ENCODE peak calls at places on chromosomes 3 and 15, in seven cellular contexts. S is mesenchymal stem cell, X is H9, D is neuronal stem cell, B is mesendoderm, J is trophoblast cell, C is H1. K is an unnamed sample.

GRCh38 chr3:124887177-124887995 is at the start of gene ITGB5:
- DNase-seq in S (peak; percentile 88), X (peak; percentile 67), D (peak; percentile 80), B (peak; percentile 90), J (peak; percentile 71), C (peak; percentile 87), K (peak; percentile 63)

GRCh38 chr15:80405554-80405850 is 1.3 kb downstream of the ARNT2 start:
- DNase-seq in S (no peak), X (no peak), D (no peak), B (no peak), J (no peak), C (no peak), K (no peak)

GRCh38 chr3:106255870-106256248 is 387.0 kb upstream of the CBLB start:
- DNase-seq in S (no peak), X (no peak), D (no peak), B (no peak), J (no peak), C (no peak), K (no peak)

GRCh38 chr3:34056951-34057390 is 258.5 kb downstream of the PDCD6IP start:
- DNase-seq in S (peak; percentile 39), X (no peak), D (no peak), B (no peak), J (no peak), C (no peak), K (peak; percentile 49)

GRCh38 chr15:74412159-74412558 is 21.6 kb downstream of the SEMA7A start:
- DNase-seq in S (no peak), X (no peak), D (no peak), B (no peak), J (no peak), C (no peak), K (no peak)

GRCh38 chr3:151630938-151631417 is 102.7 kb upstream of the AADACL2 start:
- DNase-seq in S (peak; percentile 66), X (no peak), D (no peak), B (no peak), J (peak; percentile 89), C (no peak), K (peak; percentile 39)

GRCh38 chr3:36318584-36319200 is 61.6 kb upstream of the STAC start:
- DNase-seq in S (no peak), X (no peak), D (no peak), B (no peak), J (no peak), C (no peak), K (no peak)

GRCh38 chr3:123799544-123800351 is 84.4 kb downstream of the MYLK start:
- DNase-seq in S (no peak), X (no peak), D (peak; percentile 73), B (peak; percentile 27), J (no peak), C (no peak), K (peak; percentile 56)

GRCh38 chr3:39446444-39446843 is 21.0 kb upstream of the MOBP start:
- DNase-seq in S (no peak), X (no peak), D (no peak), B (no peak), J (no peak), C (no peak), K (no peak)

GRCh38 chr3:55242921-55243320 is 244.2 kb downstream of the WNT5A start:
- DNase-seq in S (no peak), X (peak; percentile 31), D (peak; percentile 23), B (no peak), J (no peak), C (no peak), K (no peak)

GRCh38 chr3:99928758-99929408 is 111.2 kb downstream of the CMSS1 start:
- DNase-seq in S (no peak), X (no peak), D (no peak), B (no peak), J (no peak), C (no peak), K (no peak)

GRCh38 chr3:197516517-197516889 is 39.3 kb downstream of the BDH1 start:
- DNase-seq in S (peak; percentile 94), X (no peak), D (no peak), B (peak; percentile 59), J (peak; percentile 47), C (no peak), K (peak; percentile 94)

GRCh38 chr15:62087671-62088360 is 21.0 kb downstream of the C2CD4A start:
- DNase-seq in S (no peak), X (no peak), D (no peak), B (no peak), J (no peak), C (no peak), K (no peak)

GRCh38 chr3:128239304-128239703 is 86.0 kb downstream of the EEFSEC start:
- DNase-seq in S (no peak), X (no peak), D (no peak), B (no peak), J (peak; percentile 20), C (peak; percentile 41), K (no peak)

GRCh38 chr3:127233371-127233770 is 40.4 kb downstream of the PRR23E start:
- DNase-seq in S (no peak), X (peak; percentile 48), D (peak; percentile 45), B (peak; percentile 53), J (peak; percentile 43), C (no peak), K (no peak)

GRCh38 chr3:180284331-180285110 is 247.8 kb upstream of the PEX5L start:
- DNase-seq in S (no peak), X (no peak), D (no peak), B (no peak), J (no peak), C (no peak), K (peak; percentile 50)

GRCh38 chr15:80483656-80484055 is 79.5 kb downstream of the ARNT2 start:
- DNase-seq in S (no peak), X (no peak), D (no peak), B (no peak), J (no peak), C (no peak), K (peak; percentile 37)

GRCh38 chr15:48520376-48521155 is 124.9 kb downstream of the FBN1 start:
- DNase-seq in S (no peak), X (peak; percentile 66), D (no peak), B (peak; percentile 71), J (no peak), C (peak; percentile 74), K (no peak)

GRCh38 chr3:45571969-45572368 is 22.6 kb upstream of the LIMD1 start:
- DNase-seq in S (no peak), X (no peak), D (no peak), B (peak; percentile 48), J (peak; percentile 99), C (no peak), K (no peak)

GRCh38 chr3:177721864-177722370 is 524.6 kb upstream of the TBL1XR1 start:
- DNase-seq in S (no peak), X (no peak), D (no peak), B (no peak), J (no peak), C (no peak), K (no peak)
- H3K18ac ChIP-seq in S (no peak overlapping the region), X (no peak overlapping the region), D (no peak overlapping the region), B (no peak overlapping the region), J (no peak overlapping the region), C (no peak overlapping the region), K (no peak overlapping the region)

GRCh38 chr15:28952666-28953491 is 67.1 kb downstream of the APBA2 start:
- DNase-seq in S (no peak), X (peak; percentile 18), D (no peak), B (no peak), J (no peak), C (peak; percentile 26), K (no peak)
- H3K18ac ChIP-seq in S (no peak overlapping the region), X (no peak overlapping the region), D (no peak overlapping the region), B (no peak overlapping the region), J (no peak overlapping the region), C (no peak overlapping the region), K (no peak overlapping the region)

GRCh38 chr15:70187331-70187730 is 89.6 kb upstream of the TLE3 start:
- DNase-seq in S (no peak), X (no peak), D (no peak), B (no peak), J (no peak), C (no peak), K (no peak)
- H3K18ac ChIP-seq in S (no peak overlapping the region), X (no peak overlapping the region), D (no peak overlapping the region), B (no peak overlapping the region), J (no peak overlapping the region), C (no peak overlapping the region), K (no peak overlapping the region)

GRCh38 chr3:16908408-16908807 is 23.7 kb downstream of the PLCL2 start:
- DNase-seq in S (no peak), X (no peak), D (no peak), B (no peak), J (no peak), C (no peak), K (no peak)

GRCh38 chr3:16908006-16908405 is 23.3 kb downstream of the PLCL2 start:
- DNase-seq in S (no peak), X (no peak), D (no peak), B (no peak), J (no peak), C (no peak), K (no peak)

GRCh38 chr3:16908878-16909277 is 24.1 kb downstream of the PLCL2 start:
- DNase-seq in S (no peak), X (no peak), D (no peak), B (no peak), J (no peak), C (no peak), K (no peak)

GRCh38 chr3:16909802-16910201 is 25.0 kb downstream of the PLCL2 start:
- DNase-seq in S (no peak), X (no peak), D (no peak), B (no peak), J (no peak), C (no peak), K (no peak)

DNA sequence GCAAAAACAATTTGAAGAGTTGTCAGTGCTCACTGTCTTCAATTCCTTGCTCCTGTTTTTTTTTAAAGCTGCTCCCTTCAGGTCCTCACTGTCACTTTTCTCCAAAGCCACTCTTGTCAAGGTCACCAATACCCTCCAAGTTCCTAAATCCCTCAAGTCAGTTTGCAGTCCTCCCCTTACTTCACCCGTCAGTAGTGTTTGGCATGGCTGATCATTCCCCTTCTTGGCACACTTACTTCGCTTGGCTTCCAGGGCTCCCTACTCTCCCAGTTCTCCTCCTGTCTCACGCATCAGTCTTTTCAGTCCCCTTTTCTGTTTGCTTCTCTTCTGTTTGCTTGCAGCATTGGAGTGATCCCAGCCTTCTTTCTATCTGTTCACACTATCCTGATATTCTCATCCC is 25.5 kb downstream of the PLCL2 start:
- DNase-seq in S (no peak), X (no peak), D (no peak), B (no peak), J (no peak), C (no peak), K (no peak)
- H3K18ac ChIP-seq in S (no peak overlapping the region), X (no peak overlapping the region), D (no peak overlapping the region), B (no peak overlapping the region), J (no peak overlapping the region), C (no peak overlapping the region), K (no peak overlapping the region)

GRCh38 chr3:13263770-13264467 is 156.2 kb downstream of the NUP210 start:
- DNase-seq in S (peak; percentile 7), X (no peak), D (no peak), B (no peak), J (no peak), C (no peak), K (no peak)
- H3K18ac ChIP-seq in S (no peak overlapping the region), X (no peak overlapping the region), D (peak overlapping the region; percentile 74), B (no peak overlapping the region), J (no peak overlapping the region), C (no peak overlapping the region), K (no peak overlapping the region)

DNA sequence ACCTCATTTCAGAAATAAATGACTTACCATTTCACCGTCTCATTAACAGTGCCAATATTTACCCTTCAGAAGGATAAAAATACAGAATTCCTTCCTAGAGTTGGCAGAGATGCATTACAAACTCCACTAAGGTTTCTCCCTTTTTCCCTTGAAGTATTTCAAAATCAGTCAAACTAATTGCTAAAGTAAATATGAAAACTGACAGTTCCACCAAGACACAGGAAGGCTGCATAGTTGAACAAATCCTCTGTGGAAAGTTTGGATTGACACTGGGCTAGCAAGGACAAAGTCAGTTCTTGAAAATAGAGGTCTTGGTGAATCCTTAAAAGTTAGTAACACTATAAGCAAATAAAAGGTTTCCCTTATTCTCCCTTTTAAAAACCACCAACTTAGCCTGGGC is 34.5 kb downstream of the DCP1A start:
- DNase-seq in S (no peak), X (no peak), D (no peak), B (no peak), J (no peak), C (no peak), K (no peak)
- H3K18ac ChIP-seq in S (no peak overlapping the region), X (no peak overlapping the region), D (no peak overlapping the region), B (no peak overlapping the region), J (no peak overlapping the region), C (no peak overlapping the region), K (no peak overlapping the region)

K was measured in IMR-90.